ENCODE peak calls at places on chromosomes 3 and 15, in five cellular contexts. One of them, this sample, is unnamed.

GRCh38 chr3:59442056-59442455 is 392.2 kb upstream of the CFAP20DC start:
- DNase-seq in small intestine: no peak
- DNase-seq in heart right ventricle: no peak
- DNase-seq in SJCRH30: no peak
- DNase-seq in endothelial cell of umbilical vein: no peak
- DNase-seq in this sample: no peak

GRCh38 chr3:107958151-107958550 is 132.7 kb downstream of the CD47 start:
- DNase-seq in SJCRH30: no peak
- DNase-seq in endothelial cell of umbilical vein: peak
- DNase-seq in small intestine: no peak
- DNase-seq in heart right ventricle: no peak
- DNase-seq in this sample: no peak

GRCh38 chr3:149245738-149246451 is 24.3 kb upstream of the CP start:
- DNase-seq in SJCRH30: no peak
- DNase-seq in endothelial cell of umbilical vein: peak
- DNase-seq in small intestine: peak
- DNase-seq in heart right ventricle: no peak
- DNase-seq in this sample: no peak

GRCh38 chr3:162719684-162720341 is 1223.2 kb downstream of the OTOL1 start:
- DNase-seq in small intestine: no peak
- DNase-seq in endothelial cell of umbilical vein: no peak
- DNase-seq in SJCRH30: peak
- DNase-seq in heart right ventricle: no peak
- DNase-seq in this sample: no peak

GRCh38 chr3:173688216-173688842 is 290.8 kb downstream of the NLGN1 start:
- DNase-seq in heart right ventricle: no peak
- DNase-seq in small intestine: no peak
- DNase-seq in endothelial cell of umbilical vein: peak
- DNase-seq in SJCRH30: no peak
- DNase-seq in this sample: no peak

GRCh38 chr3:48655586-48655985 is 7.1 kb downstream of the CELSR3 start:
- DNase-seq in endothelial cell of umbilical vein: no peak
- DNase-seq in SJCRH30: no peak
- DNase-seq in small intestine: no peak
- DNase-seq in heart right ventricle: no peak
- DNase-seq in this sample: peak

GRCh38 chr3:116256843-116257485 is 188.3 kb downstream of the LSAMP start:
- DNase-seq in heart right ventricle: no peak
- DNase-seq in small intestine: no peak
- DNase-seq in endothelial cell of umbilical vein: no peak
- DNase-seq in SJCRH30: no peak
- DNase-seq in this sample: no peak

GRCh38 chr15:101250331-101250730 is 1.5 kb downstream of the CHSY1 start:
- DNase-seq in SJCRH30: peak
- DNase-seq in heart right ventricle: no peak
- DNase-seq in small intestine: no peak
- DNase-seq in endothelial cell of umbilical vein: peak
- DNase-seq in this sample: no peak

GRCh38 chr3:127067116-127067910 is 84.4 kb downstream of the PLXNA1 start:
- DNase-seq in small intestine: no peak
- DNase-seq in heart right ventricle: no peak
- DNase-seq in endothelial cell of umbilical vein: no peak
- DNase-seq in SJCRH30: no peak
- DNase-seq in this sample: no peak

GRCh38 chr3:138047596-138048195 is 37.7 kb downstream of the CLDN18 start:
- DNase-seq in heart right ventricle: no peak
- DNase-seq in small intestine: no peak
- DNase-seq in SJCRH30: no peak
- DNase-seq in endothelial cell of umbilical vein: no peak
- DNase-seq in this sample: no peak

GRCh38 chr3:48543271-48543866 is 13.2 kb downstream of the PFKFB4 start:
- DNase-seq in SJCRH30: peak
- DNase-seq in small intestine: no peak
- DNase-seq in endothelial cell of umbilical vein: peak
- DNase-seq in heart right ventricle: peak
- DNase-seq in this sample: no peak

GRCh38 chr3:131688370-131688769 is 185.6 kb upstream of the MRPL3 start:
- DNase-seq in small intestine: no peak
- DNase-seq in SJCRH30: no peak
- DNase-seq in endothelial cell of umbilical vein: no peak
- DNase-seq in heart right ventricle: no peak
- DNase-seq in this sample: no peak

GRCh38 chr15:42581272-42581730 is 5.9 kb downstream of the STARD9 start:
- DNase-seq in SJCRH30: no peak
- DNase-seq in heart right ventricle: peak
- DNase-seq in small intestine: peak
- DNase-seq in endothelial cell of umbilical vein: peak
- DNase-seq in this sample: peak

GRCh38 chr3:101383156-101383575 is 62.8 kb upstream of the IMPG2 start:
- DNase-seq in SJCRH30: peak
- DNase-seq in small intestine: no peak
- DNase-seq in endothelial cell of umbilical vein: no peak
- DNase-seq in heart right ventricle: no peak
- DNase-seq in this sample: no peak

GRCh38 chr3:198070871-198071270 is 110.9 kb downstream of the LMLN start:
- DNase-seq in small intestine: no peak
- DNase-seq in SJCRH30: no peak
- DNase-seq in heart right ventricle: no peak
- DNase-seq in endothelial cell of umbilical vein: no peak
- DNase-seq in this sample: no peak

GRCh38 chr15:51094606-51095569 is at the start of gene TNFAIP8L3:
- DNase-seq in endothelial cell of umbilical vein: peak
- DNase-seq in small intestine: no peak
- DNase-seq in heart right ventricle: no peak
- DNase-seq in SJCRH30: no peak
- DNase-seq in this sample: no peak

GRCh38 chr3:102074951-102075350 is 225.6 kb downstream of the NFKBIZ start:
- DNase-seq in SJCRH30: peak
- DNase-seq in endothelial cell of umbilical vein: no peak
- DNase-seq in small intestine: no peak
- DNase-seq in heart right ventricle: no peak
- DNase-seq in this sample: no peak

GRCh38 chr3:140131895-140132294 is 196.9 kb downstream of the CLSTN2 start:
- DNase-seq in small intestine: no peak
- DNase-seq in endothelial cell of umbilical vein: no peak
- DNase-seq in heart right ventricle: no peak
- DNase-seq in SJCRH30: no peak
- DNase-seq in this sample: no peak

GRCh38 chr3:58044656-58045055 is 36.4 kb downstream of the FLNB start:
- DNase-seq in heart right ventricle: peak
- DNase-seq in SJCRH30: no peak
- DNase-seq in small intestine: no peak
- DNase-seq in endothelial cell of umbilical vein: peak
- DNase-seq in this sample: no peak

GRCh38 chr15:87031545-87032230 is 952.0 kb downstream of the AGBL1 start:
- DNase-seq in heart right ventricle: no peak
- DNase-seq in small intestine: no peak
- DNase-seq in endothelial cell of umbilical vein: no peak
- DNase-seq in SJCRH30: no peak
- DNase-seq in this sample: no peak

GRCh38 chr3:399647-400046 is 203.1 kb downstream of the CHL1 start:
- DNase-seq in endothelial cell of umbilical vein: no peak
- DNase-seq in SJCRH30: no peak
- DNase-seq in small intestine: no peak
- DNase-seq in heart right ventricle: no peak
- DNase-seq in this sample: no peak

GRCh38 chr15:80445300-80446041 is 41.3 kb downstream of the ARNT2 start:
- DNase-seq in SJCRH30: no peak
- DNase-seq in small intestine: no peak
- DNase-seq in heart right ventricle: no peak
- DNase-seq in endothelial cell of umbilical vein: no peak
- DNase-seq in this sample: no peak

GRCh38 chr15:90165659-90166489 is 35.3 kb upstream of the SEMA4B start:
- DNase-seq in SJCRH30: peak
- DNase-seq in small intestine: peak
- DNase-seq in heart right ventricle: peak
- DNase-seq in endothelial cell of umbilical vein: peak
- DNase-seq in this sample: no peak

GRCh38 chr15:70257573-70258220 is 160.0 kb upstream of the TLE3 start:
- DNase-seq in small intestine: no peak
- DNase-seq in endothelial cell of umbilical vein: no peak
- DNase-seq in heart right ventricle: no peak
- DNase-seq in SJCRH30: no peak
- DNase-seq in this sample: no peak

GRCh38 chr3:31275038-31275562 is 257.6 kb upstream of the STT3B start:
- DNase-seq in heart right ventricle: no peak
- DNase-seq in endothelial cell of umbilical vein: peak
- DNase-seq in SJCRH30: no peak
- DNase-seq in small intestine: no peak
- DNase-seq in this sample: no peak

GRCh38 chr3:126406389-126407296 is 11.9 kb downstream of the CFAP100 start:
- DNase-seq in heart right ventricle: no peak
- DNase-seq in SJCRH30: no peak
- DNase-seq in endothelial cell of umbilical vein: no peak
- DNase-seq in small intestine: no peak
- DNase-seq in this sample: no peak

GRCh38 chr15:92882697-92883642 is 17.2 kb upstream of the CHD2 start:
- DNase-seq in endothelial cell of umbilical vein: no peak
- DNase-seq in heart right ventricle: no peak
- DNase-seq in SJCRH30: peak
- DNase-seq in small intestine: no peak
- DNase-seq in this sample: no peak

GRCh38 chr15:20348900-20349773 is 192.5 kb downstream of the GOLGA6L6 start:
- DNase-seq in SJCRH30: no peak
- DNase-seq in small intestine: no peak
- DNase-seq in endothelial cell of umbilical vein: no peak
- DNase-seq in heart right ventricle: no peak
- DNase-seq in this sample: no peak

GRCh38 chr3:53748512-53749271 is 97.5 kb downstream of the CHDH start:
- DNase-seq in heart right ventricle: no peak
- DNase-seq in SJCRH30: no peak
- DNase-seq in endothelial cell of umbilical vein: no peak
- DNase-seq in small intestine: no peak
- DNase-seq in this sample: no peak

GRCh38 chr3:37210230-37210629 is 35.8 kb upstream of the LRRFIP2 start:
- DNase-seq in small intestine: no peak
- DNase-seq in SJCRH30: no peak
- DNase-seq in heart right ventricle: no peak
- DNase-seq in endothelial cell of umbilical vein: no peak
- DNase-seq in this sample: no peak

GRCh38 chr3:184167786-184168185 is 6.9 kb upstream of the AP2M1 start:
- DNase-seq in SJCRH30: no peak
- DNase-seq in endothelial cell of umbilical vein: no peak
- DNase-seq in small intestine: no peak
- DNase-seq in heart right ventricle: no peak
- DNase-seq in this sample: no peak

GRCh38 chr3:125157183-125157582 is 55.4 kb downstream of the SLC12A8 start:
- DNase-seq in small intestine: no peak
- DNase-seq in SJCRH30: no peak
- DNase-seq in endothelial cell of umbilical vein: no peak
- DNase-seq in heart right ventricle: no peak
- DNase-seq in this sample: no peak

GRCh38 chr15:75673426-75674247 is 25.9 kb downstream of the SNX33 start:
- DNase-seq in heart right ventricle: peak
- DNase-seq in small intestine: no peak
- DNase-seq in endothelial cell of umbilical vein: no peak
- DNase-seq in SJCRH30: peak
- DNase-seq in this sample: no peak

GRCh38 chr3:118978393-118978758 is 56.3 kb downstream of the IGSF11 start:
- DNase-seq in endothelial cell of umbilical vein: no peak
- DNase-seq in small intestine: no peak
- DNase-seq in heart right ventricle: no peak
- DNase-seq in SJCRH30: no peak
- DNase-seq in this sample: no peak

GRCh38 chr3:124941729-124942128 is 7.2 kb upstream of the MUC13 start:
- DNase-seq in endothelial cell of umbilical vein: no peak
- DNase-seq in heart right ventricle: no peak
- DNase-seq in SJCRH30: no peak
- DNase-seq in small intestine: no peak
- DNase-seq in this sample: no peak

GRCh38 chr3:173770011-173770410 is 372.5 kb downstream of the NLGN1 start:
- DNase-seq in SJCRH30: no peak
- DNase-seq in small intestine: no peak
- DNase-seq in heart right ventricle: no peak
- DNase-seq in endothelial cell of umbilical vein: peak
- DNase-seq in this sample: no peak

GRCh38 chr3:122235147-122235546 is 51.7 kb downstream of the CASR start:
- DNase-seq in small intestine: no peak
- DNase-seq in endothelial cell of umbilical vein: no peak
- DNase-seq in SJCRH30: no peak
- DNase-seq in heart right ventricle: no peak
- DNase-seq in this sample: no peak

DNA sequence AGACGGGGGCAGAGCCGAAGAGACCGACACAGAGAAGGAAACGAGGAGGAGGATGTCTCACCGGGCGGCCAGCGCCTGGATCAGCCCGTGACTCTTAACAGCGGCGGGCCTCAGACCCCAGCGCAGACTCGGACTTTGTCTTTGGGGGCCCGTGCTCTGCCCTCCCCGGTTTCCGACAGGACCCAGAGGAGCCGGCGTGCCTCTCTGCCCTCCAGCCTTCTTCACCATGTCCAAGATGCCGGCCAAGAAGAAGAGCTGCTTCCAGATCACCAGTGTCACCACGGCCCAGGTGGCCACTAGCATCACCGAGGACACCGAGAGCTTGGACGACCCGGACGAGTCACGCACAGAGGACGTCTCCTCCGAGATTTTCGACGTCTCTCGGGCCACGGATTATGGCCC is 1.0 kb downstream of the TSC22D2 start:
- DNase-seq in endothelial cell of umbilical vein: no peak
- DNase-seq in heart right ventricle: no peak
- DNase-seq in small intestine: no peak
- DNase-seq in SJCRH30: no peak
- DNase-seq in this sample: no peak
- H3K4me3 ChIP-seq in endothelial cell of umbilical vein: peak
- H3K4me3 ChIP-seq in heart right ventricle: peak
- H3K4me3 ChIP-seq in small intestine: peak
- H3K4me3 ChIP-seq in SJCRH30: peak
- H3K4me3 ChIP-seq in this sample: peak

DNA sequence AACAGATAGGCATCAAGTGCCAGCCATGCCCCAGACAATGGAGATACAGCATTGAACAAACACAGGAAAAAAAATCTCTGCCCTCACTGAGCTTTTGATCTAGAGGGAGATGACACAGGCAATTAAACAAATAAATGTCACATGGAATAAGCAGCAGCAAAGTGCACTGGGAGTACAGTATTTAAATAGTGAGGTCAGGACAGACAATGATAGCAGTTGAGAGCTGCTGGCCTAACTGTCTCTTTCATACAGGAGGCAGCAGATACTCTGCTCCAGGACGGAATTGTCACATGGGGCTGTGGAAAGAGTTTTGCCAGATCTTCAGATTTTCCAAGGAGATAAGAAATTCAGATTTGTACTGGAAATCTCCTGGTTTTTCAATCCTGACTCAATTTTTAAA is 241.3 kb downstream of the THRB start:
- DNase-seq in SJCRH30: no peak
- DNase-seq in endothelial cell of umbilical vein: no peak
- DNase-seq in small intestine: no peak
- DNase-seq in heart right ventricle: no peak
- DNase-seq in this sample: no peak
- H3K27ac ChIP-seq in SJCRH30: no peak
- H3K27ac ChIP-seq in endothelial cell of umbilical vein: no peak
- H3K27ac ChIP-seq in small intestine: no peak
- H3K27ac ChIP-seq in heart right ventricle: no peak
- H3K27ac ChIP-seq in this sample: no peak

GRCh38 chr15:25799906-25800700 is 63.0 kb downstream of the ATP10A start:
- DNase-seq in endothelial cell of umbilical vein: no peak
- DNase-seq in SJCRH30: no peak
- DNase-seq in heart right ventricle: no peak
- DNase-seq in small intestine: no peak
- DNase-seq in this sample: no peak
- H3K4me3 ChIP-seq in endothelial cell of umbilical vein: no peak
- H3K4me3 ChIP-seq in SJCRH30: no peak
- H3K4me3 ChIP-seq in heart right ventricle: no peak
- H3K4me3 ChIP-seq in small intestine: no peak
- H3K4me3 ChIP-seq in this sample: no peak

GRCh38 chr15:49876401-49877038 is 242.5 kb downstream of the ATP8B4 start:
- DNase-seq in heart right ventricle: peak
- DNase-seq in small intestine: peak
- DNase-seq in endothelial cell of umbilical vein: no peak
- DNase-seq in SJCRH30: peak
- DNase-seq in this sample: no peak
- H3K27ac ChIP-seq in heart right ventricle: peak
- H3K27ac ChIP-seq in small intestine: no peak
- H3K27ac ChIP-seq in endothelial cell of umbilical vein: no peak
- H3K27ac ChIP-seq in SJCRH30: peak
- H3K27ac ChIP-seq in this sample: no peak

This sample was measured in naive thymus-derived CD4-positive, alpha-beta T cell.